ENCODE peak calls at places on chromosomes 1 and 21, in eight cellular contexts. A, L, U, B, Z, E, M and R are unnamed samples.

GRCh38 chr1:108646661-108647269 is 14.1 kb downstream of the HENMT1 start:
- DNase-seq in U (peak; percentile 64), B (no peak), A (peak; percentile 53), E (peak; percentile 79), L (no peak), Z (peak; percentile 44), M (peak; percentile 89), R (peak; percentile 91)

GRCh38 chr1:27600500-27601175 is 3.3 kb downstream of the AHDC1 start:
- DNase-seq in B (peak; percentile 79), L (no peak), Z (no peak), A (peak; percentile 85), M (no peak), U (no peak), E (no peak), R (no peak)

GRCh38 chr1:210213335-210213734 is 19.3 kb upstream of the SERTAD4 start:
- DNase-seq in E (no peak), B (no peak), U (no peak), M (no peak), A (no peak), Z (no peak), L (no peak), R (no peak)

GRCh38 chr1:61797045-61797755 is 54.9 kb downstream of the PATJ start:
- DNase-seq in U (no peak), M (no peak), E (no peak), L (no peak), Z (peak; percentile 4), B (no peak), A (no peak), R (no peak)

GRCh38 chr1:96362623-96363022 is 359.0 kb upstream of the PTBP2 start:
- DNase-seq in L (no peak), E (no peak), U (no peak), Z (peak; percentile 98), B (no peak), A (no peak), M (peak; percentile 98), R (no peak)

GRCh38 chr1:42950146-42950480 is 8.6 kb downstream of the SLC2A1 start:
- DNase-seq in M (peak; percentile 31), U (no peak), B (no peak), E (no peak), L (no peak), Z (peak; percentile 71), A (no peak), R (no peak)

GRCh38 chr1:155004352-155005075 is 1.9 kb downstream of the ZBTB7B start:
- DNase-seq in M (peak; percentile 41), U (no peak), Z (no peak), E (no peak), B (no peak), L (no peak), A (no peak), R (no peak)

GRCh38 chr1:51919684-51920083 is 41.2 kb upstream of the NRDC start:
- DNase-seq in U (no peak), B (no peak), M (no peak), A (no peak), E (no peak), Z (no peak), L (peak; percentile 37), R (no peak)

GRCh38 chr1:181021155-181021554 is 1.5 kb downstream of the STX6 start:
- DNase-seq in E (no peak), A (no peak), U (no peak), B (no peak), L (no peak), Z (no peak), M (no peak), R (no peak)

GRCh38 chr1:58699011-58699762 is 675 bp downstream of the MYSM1 start:
- DNase-seq in L (no peak), Z (peak; percentile 13), U (no peak), A (no peak), E (no peak), B (no peak), M (no peak), R (no peak)

GRCh38 chr1:31004231-31004621 is 61.3 kb downstream of the PUM1 start:
- DNase-seq in U (no peak), A (no peak), M (no peak), L (no peak), B (no peak), E (no peak), Z (no peak), R (no peak)

GRCh38 chr1:38117444-38117887 is 70.9 kb upstream of the POU3F1 start:
- DNase-seq in U (no peak), M (no peak), B (no peak), L (no peak), A (no peak), E (no peak), Z (peak; percentile 91), R (no peak)

GRCh38 chr21:45364464-45365185 is 40.3 kb upstream of the COL18A1 start:
- DNase-seq in U (peak; percentile 47), M (peak; percentile 89), L (peak; percentile 58), Z (no peak), B (no peak), E (peak; percentile 89), A (peak; percentile 69), R (no peak)
- H3K27ac ChIP-seq in U (peak overlapping the region; percentile 80), M (peak overlapping the region; percentile 99), L (peak overlapping the region; percentile 87), Z (peak overlapping the region; percentile 27), B (no peak overlapping the region), E (peak overlapping the region; percentile 86), A (peak overlapping the region; percentile 56), R (no peak overlapping the region)

GRCh38 chr1:33876970-33877680 is 13.2 kb downstream of the HMGB4 start:
- DNase-seq in L (no peak), A (no peak), M (no peak), E (no peak), U (no peak), Z (no peak), B (no peak), R (no peak)

GRCh38 chr1:33872275-33872674 is 8.4 kb downstream of the HMGB4 start:
- DNase-seq in A (no peak), Z (no peak), E (no peak), M (no peak), L (no peak), U (no peak), B (no peak), R (no peak)

GRCh38 chr1:33872681-33873080 is 8.8 kb downstream of the HMGB4 start:
- DNase-seq in B (no peak), L (no peak), Z (no peak), A (no peak), U (no peak), E (no peak), M (no peak), R (no peak)

GRCh38 chr1:33878392-33878791 is 14.5 kb downstream of the HMGB4 start:
- DNase-seq in A (no peak), M (no peak), B (no peak), Z (no peak), L (no peak), U (no peak), E (peak; percentile 24), R (no peak)

DNA sequence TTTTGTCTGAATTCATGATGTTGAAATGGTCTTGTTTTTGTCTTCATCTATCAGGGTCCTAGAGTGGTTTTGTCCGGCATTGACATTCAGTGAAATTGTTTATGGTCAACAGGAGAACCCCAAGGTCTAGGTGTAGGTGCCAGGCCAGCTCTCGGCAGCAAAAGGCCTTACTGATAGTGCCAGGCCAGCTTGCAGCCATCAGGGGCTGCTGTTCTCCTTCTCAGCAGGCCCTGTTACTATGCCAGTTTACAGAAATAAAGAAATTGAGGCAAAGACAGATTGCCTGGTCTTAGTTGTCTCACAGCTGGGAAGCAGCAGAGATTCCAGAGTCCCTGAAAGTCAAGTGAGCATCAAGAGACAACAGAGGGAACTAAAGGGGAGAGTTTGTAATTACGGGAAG is 12.0 kb downstream of the HMGB4 start:
- DNase-seq in L (no peak), A (no peak), U (no peak), B (no peak), Z (no peak), E (no peak), M (no peak), R (no peak)
- TF ChIP-seq CTCF in L (no peak), A (peak; percentile 49), U (no peak), B (no peak), Z (no peak), E (no peak), M (peak; percentile 21), R (no peak)

DNA sequence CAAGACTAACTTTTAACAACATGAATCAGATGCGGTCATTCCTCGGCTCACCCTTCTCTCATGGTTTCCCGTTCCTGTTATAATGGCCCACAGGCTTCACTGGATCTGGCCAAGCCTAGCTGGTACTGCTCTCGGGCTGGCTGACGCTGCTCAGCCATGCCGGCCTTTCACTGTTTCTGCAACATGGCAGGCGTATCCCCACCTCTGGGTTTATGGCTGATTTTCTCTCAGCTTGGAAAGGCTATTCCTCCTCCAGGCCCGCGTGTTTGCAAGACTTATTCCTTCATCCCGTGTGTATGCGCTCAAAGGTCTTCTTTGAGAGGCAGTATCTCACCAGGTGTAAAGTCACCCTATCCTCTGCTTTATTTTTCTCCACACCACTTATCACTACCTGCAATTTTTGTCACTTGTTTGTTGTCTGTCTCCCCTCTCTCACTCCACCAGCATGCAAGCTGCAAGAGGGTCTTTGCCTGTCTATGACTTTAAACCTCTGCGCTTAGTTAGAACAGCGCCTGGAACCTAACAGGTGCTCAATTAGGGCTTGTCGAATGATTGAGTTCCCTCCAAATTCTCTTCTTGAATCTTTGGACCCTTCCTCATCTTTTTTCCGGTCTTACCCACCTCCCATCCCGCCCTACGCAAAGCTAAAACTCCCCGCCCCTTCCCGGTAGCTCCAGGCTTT is 495 bp upstream of the RAP1A start:
- DNase-seq in B (no peak), M (no peak), A (peak; percentile 56), E (peak; percentile 66), U (no peak), L (peak; percentile 26), Z (no peak), R (no peak)
- H3K27ac ChIP-seq in B (peak overlapping the region; percentile 24), M (peak overlapping the region; percentile 39), A (no peak overlapping the region), E (peak overlapping the region; percentile 96), U (peak overlapping the region; percentile 99), L (peak overlapping the region; percentile 81), Z (no peak overlapping the region), R (peak overlapping the region; percentile 66)

GRCh38 chr1:160884579-160884978 is 401 bp downstream of the ITLN1 start:
- DNase-seq in U (no peak), Z (no peak), E (no peak), L (no peak), A (peak; percentile 71), M (no peak), B (no peak), R (no peak)
- TF ChIP-seq CTCF in U (no peak), Z (peak; percentile 41), E (no peak), L (no peak), A (peak; percentile 76), M (no peak), B (no peak), R (peak; percentile 35)

DNA sequence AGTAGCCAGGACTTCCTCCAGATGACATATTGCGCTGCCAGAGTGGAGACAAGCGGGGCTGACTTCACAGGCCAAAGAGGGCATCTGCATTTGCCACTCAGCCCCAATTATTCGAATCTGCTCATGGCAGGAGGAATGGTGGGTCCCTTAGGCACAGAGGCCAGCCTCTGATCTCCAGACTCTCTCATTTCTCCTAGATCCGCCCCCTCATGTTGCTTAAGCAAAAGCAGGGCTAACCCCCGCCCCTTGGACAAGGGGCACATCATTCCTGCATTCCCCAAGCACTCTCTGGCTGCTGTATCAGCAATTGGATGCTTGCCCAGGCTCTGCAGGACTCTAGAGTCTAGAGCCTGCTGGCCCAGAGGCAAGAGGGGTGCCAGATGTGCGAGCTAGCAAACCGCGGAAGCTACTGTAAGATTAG is 262.4 kb downstream of the ST6GALNAC3 start:
- DNase-seq in L (peak; percentile 32), E (peak; percentile 67), B (peak; percentile 17), M (peak; percentile 98), U (peak; percentile 23), A (no peak), Z (no peak), R (no peak)
- H3K27ac ChIP-seq in L (no peak overlapping the region), E (no peak overlapping the region), B (no peak overlapping the region), M (no peak overlapping the region), U (no peak overlapping the region), A (no peak overlapping the region), Z (no peak overlapping the region), R (no peak overlapping the region)